ENCODE peak calls at places on chromosomes 16 and 17, in nine cellular contexts. R is endodermal cell, I is stomach, X is dorsolateral prefrontal cortex, C is HL-60, V is A549, U is aorta, W is psoas muscle, D is right cardiac atrium. L is an unnamed sample.

GRCh38 chr17:47204722-47205418 is 4.3 kb upstream of the MYL4 start:
- DNase-seq in R (no peak), I (no peak), X (no peak), C (no peak), V (no peak), U (no peak), W (peak), D (peak), L (no peak)

GRCh38 chr17:61474934-61475333 is 22.7 kb downstream of the TBX4 start:
- DNase-seq in R (no peak), I (no peak), X (no peak), C (no peak), V (no peak), U (peak), W (no peak), D (no peak), L (no peak)

GRCh38 chr17:50280068-50280467 is 5.8 kb downstream of the TMEM92 start:
- DNase-seq in R (peak), I (no peak), X (no peak), C (no peak), V (no peak), U (no peak), W (no peak), D (no peak), L (peak)

GRCh38 chr17:34584805-34585416 is 5.5 kb downstream of the TMEM132E start:
- DNase-seq in R (no peak), I (no peak), X (no peak), C (no peak), V (peak), U (peak), W (no peak), D (no peak), L (no peak)

GRCh38 chr17:57956311-57957119 is 1.3 kb upstream of the CUEDC1 start:
- DNase-seq in R (peak), I (peak), X (no peak), C (peak), V (no peak), U (peak), W (no peak), D (no peak), L (no peak)

GRCh38 chr17:51948128-51948527 is 210.4 kb downstream of the CA10 start:
- DNase-seq in R (no peak), I (no peak), X (no peak), C (no peak), V (no peak), U (no peak), W (no peak), D (no peak), L (peak)

GRCh38 chr17:5667871-5668270 is 83.6 kb upstream of the NLRP1 start:
- DNase-seq in R (peak), I (no peak), X (no peak), C (no peak), V (peak), U (no peak), W (no peak), D (no peak), L (no peak)

GRCh38 chr17:54085934-54086333 is 263.2 kb downstream of the KIF2B start:
- DNase-seq in R (peak), I (no peak), X (no peak), C (no peak), V (no peak), U (no peak), W (no peak), D (peak), L (no peak)

GRCh38 chr17:29617481-29618271 is 5.0 kb downstream of the CORO6 start:
- DNase-seq in R (peak), I (peak), X (peak), C (peak), V (peak), U (peak), W (peak), D (peak), L (peak)

GRCh38 chr16:75080205-75081029 is 36.2 kb downstream of the LDHD start:
- DNase-seq in R (no peak), I (no peak), X (no peak), C (no peak), V (no peak), U (no peak), W (no peak), D (no peak), L (no peak)

GRCh38 chr16:67243481-67243880 is 3.8 kb downstream of the FHOD1 start:
- DNase-seq in R (no peak), I (no peak), X (no peak), C (peak), V (no peak), U (peak), W (no peak), D (peak), L (no peak)

GRCh38 chr16:67246081-67246944 is 968 bp downstream of the FHOD1 start:
- DNase-seq in R (peak), I (peak), X (no peak), C (peak), V (peak), U (peak), W (peak), D (peak), L (peak)

GRCh38 chr16:67245674-67246080 is 1.6 kb downstream of the FHOD1 start:
- DNase-seq in R (no peak), I (no peak), X (no peak), C (no peak), V (no peak), U (no peak), W (no peak), D (no peak), L (no peak)

GRCh38 chr16:67244387-67245188 is 2.7 kb downstream of the FHOD1 start:
- DNase-seq in R (no peak), I (peak), X (no peak), C (peak), V (peak), U (peak), W (peak), D (peak), L (peak)

GRCh38 chr16:67245189-67245585 is 2.1 kb downstream of the FHOD1 start:
- DNase-seq in R (no peak), I (no peak), X (no peak), C (no peak), V (no peak), U (peak), W (peak), D (no peak), L (no peak)
- H3K27ac ChIP-seq in R (no peak), I (peak), X (peak), C (peak), V (peak), U (no peak), W (peak), D (peak), L (peak)

DNA sequence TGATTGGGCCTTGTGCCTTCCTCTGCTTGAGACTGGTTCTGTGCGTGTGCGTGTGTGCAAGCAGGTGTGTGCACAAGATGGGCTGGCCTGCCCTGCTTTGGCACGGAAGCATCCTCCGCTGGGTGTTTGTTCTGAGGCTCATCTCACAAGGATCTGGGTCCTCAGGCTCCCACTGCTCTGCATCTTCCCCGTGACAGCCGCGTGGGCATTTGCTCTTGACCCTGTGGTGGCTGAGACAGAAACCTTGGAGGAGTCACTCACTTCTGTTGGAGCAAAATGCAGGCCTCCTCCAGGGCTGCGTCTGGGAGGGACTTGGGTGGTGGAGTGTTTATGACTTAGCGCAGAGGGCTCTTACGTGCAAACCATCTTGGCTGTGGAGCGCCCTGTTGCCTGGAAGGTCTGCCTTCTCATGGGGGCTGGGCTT is 119.2 kb downstream of the RPTOR start:
- DNase-seq in R (peak), I (no peak), X (no peak), C (no peak), V (no peak), U (no peak), W (peak), D (peak), L (peak)
- H3K27ac ChIP-seq in R (no peak), I (peak), X (no peak), C (no peak), V (no peak), U (no peak), W (no peak), D (no peak), L (no peak)

GRCh38 chr17:78706271-78706915 is 75.7 kb downstream of the CYTH1 start:
- DNase-seq in R (peak), I (peak), X (no peak), C (no peak), V (peak), U (no peak), W (no peak), D (no peak), L (peak)
- H3K27ac ChIP-seq in R (no peak), I (no peak), X (no peak), C (no peak), V (peak), U (no peak), W (no peak), D (no peak), L (no peak)

GRCh38 chr16:50584033-50584722 is 36.0 kb downstream of the NKD1 start:
- DNase-seq in R (no peak), I (no peak), X (no peak), C (peak), V (no peak), U (peak), W (no peak), D (no peak), L (no peak)
- H3K27ac ChIP-seq in R (no peak), I (peak), X (no peak), C (no peak), V (no peak), U (peak), W (no peak), D (no peak), L (no peak)

GRCh38 chr17:20008242-20009051 is 712 bp upstream of the SPECC1 start:
- DNase-seq in R (peak), I (no peak), X (no peak), C (no peak), V (peak), U (peak), W (no peak), D (peak), L (peak)

GRCh38 chr17:20009302-20010098 is at the start of gene SPECC1:
- DNase-seq in R (peak), I (peak), X (no peak), C (peak), V (peak), U (peak), W (peak), D (peak), L (peak)

GRCh38 chr17:20010886-20011402 is 1.8 kb downstream of the SPECC1 start:
- DNase-seq in R (no peak), I (no peak), X (no peak), C (no peak), V (no peak), U (no peak), W (no peak), D (no peak), L (no peak)

GRCh38 chr17:20010099-20010863 is 1.1 kb downstream of the SPECC1 start:
- DNase-seq in R (peak), I (peak), X (peak), C (peak), V (peak), U (peak), W (no peak), D (peak), L (peak)

DNA sequence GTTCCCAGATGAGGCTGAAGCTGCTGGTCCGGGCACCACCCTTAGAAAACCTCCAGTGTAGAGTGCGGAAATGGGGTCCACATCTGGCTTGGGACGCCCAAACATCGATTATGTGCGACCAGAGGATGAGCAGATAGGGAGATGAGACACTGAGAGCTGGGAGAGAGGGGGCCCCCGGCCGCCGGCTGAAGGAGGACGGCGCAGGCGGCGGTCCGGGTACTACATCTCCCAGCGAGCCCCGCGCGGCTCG is 182 bp upstream of the SPECC1 start:
- DNase-seq in R (no peak), I (no peak), X (peak), C (no peak), V (no peak), U (no peak), W (no peak), D (no peak), L (no peak)
- H3K27ac ChIP-seq in R (no peak), I (no peak), X (peak), C (no peak), V (peak), U (no peak), W (no peak), D (no peak), L (peak)

GRCh38 chr17:81290230-81290629 is 4.9 kb downstream of the SLC38A10 start:
- DNase-seq in R (no peak), I (no peak), X (no peak), C (no peak), V (no peak), U (no peak), W (no peak), D (no peak), L (no peak)

GRCh38 chr17:81294512-81295030 is 536 bp downstream of the SLC38A10 start:
- DNase-seq in R (no peak), I (peak), X (no peak), C (peak), V (no peak), U (no peak), W (no peak), D (peak), L (peak)

GRCh38 chr17:81291662-81292061 is 3.4 kb downstream of the SLC38A10 start:
- DNase-seq in R (peak), I (peak), X (peak), C (peak), V (peak), U (peak), W (peak), D (peak), L (peak)

GRCh38 chr17:81295031-81295677 is at the start of gene SLC38A10:
- DNase-seq in R (peak), I (peak), X (peak), C (peak), V (peak), U (peak), W (peak), D (peak), L (peak)

DNA sequence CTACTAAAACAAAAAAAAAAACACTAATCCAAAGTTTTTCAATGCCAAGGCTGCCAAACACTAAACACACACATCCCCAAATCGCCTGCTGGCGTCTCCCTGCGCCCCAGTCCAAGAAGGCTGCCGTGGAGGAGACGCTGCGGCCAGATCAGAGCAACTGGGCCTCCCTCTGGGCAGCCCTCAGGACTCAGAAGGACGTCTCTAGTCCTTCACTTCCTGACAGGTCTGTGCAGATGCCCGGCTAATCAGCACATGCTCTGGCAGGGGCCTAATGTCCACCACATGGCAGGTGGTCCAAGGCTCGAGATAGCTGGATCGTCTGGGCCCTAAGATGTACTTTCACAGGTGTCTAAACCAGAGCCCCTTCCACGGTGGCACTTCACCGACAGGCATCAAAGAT is 2.7 kb downstream of the SLC38A10 start:
- DNase-seq in R (no peak), I (no peak), X (no peak), C (no peak), V (no peak), U (no peak), W (no peak), D (peak), L (no peak)
- H3K27ac ChIP-seq in R (no peak), I (peak), X (no peak), C (no peak), V (no peak), U (no peak), W (peak), D (peak), L (no peak)

GRCh38 chr17:31561469-31562412 is 170.3 kb downstream of the RAB11FIP4 start:
- DNase-seq in R (no peak), I (no peak), X (no peak), C (peak), V (no peak), U (no peak), W (peak), D (no peak), L (no peak)
- H3K27ac ChIP-seq in R (no peak), I (peak), X (no peak), C (no peak), V (no peak), U (no peak), W (peak), D (peak), L (peak)

GRCh38 chr17:17491546-17491988 is 4.6 kb downstream of the RASD1 start:
- DNase-seq in R (no peak), I (no peak), X (no peak), C (no peak), V (no peak), U (peak), W (no peak), D (no peak), L (no peak)

GRCh38 chr17:17493249-17493985 is 2.8 kb downstream of the RASD1 start:
- DNase-seq in R (peak), I (peak), X (no peak), C (peak), V (no peak), U (peak), W (no peak), D (peak), L (peak)

GRCh38 chr17:17492562-17492961 is 3.6 kb downstream of the RASD1 start:
- DNase-seq in R (no peak), I (no peak), X (no peak), C (no peak), V (no peak), U (peak), W (no peak), D (no peak), L (no peak)

GRCh38 chr17:17491031-17491471 is 5.1 kb downstream of the RASD1 start:
- DNase-seq in R (no peak), I (no peak), X (no peak), C (no peak), V (no peak), U (peak), W (no peak), D (peak), L (no peak)

DNA sequence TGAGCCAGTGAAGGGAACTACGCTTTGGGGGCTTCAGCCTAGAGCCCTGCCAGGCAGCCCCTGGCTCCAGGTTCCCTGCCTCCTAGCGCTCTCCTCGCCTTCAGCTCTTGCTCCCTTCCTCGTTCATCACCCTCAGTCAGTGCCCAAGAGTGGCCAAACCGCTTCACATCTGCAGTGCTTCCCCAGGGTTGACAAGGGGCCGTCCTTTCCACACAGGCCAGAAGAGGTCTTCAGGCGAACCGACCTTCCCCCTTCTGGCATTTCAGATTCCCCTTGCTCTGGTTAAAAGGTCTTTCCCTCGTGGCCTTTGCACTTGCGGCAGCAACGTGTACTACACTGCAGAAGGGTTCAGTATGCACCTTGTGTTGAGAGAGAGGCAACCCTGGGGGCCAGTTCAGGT is 4.1 kb downstream of the RASD1 start:
- DNase-seq in R (peak), I (no peak), X (no peak), C (no peak), V (no peak), U (peak), W (no peak), D (no peak), L (no peak)
- H3K27ac ChIP-seq in R (no peak), I (peak), X (peak), C (no peak), V (no peak), U (no peak), W (no peak), D (peak), L (no peak)

L was measured in transverse colon.